ENCODE peak calls at places on chromosomes 16 and 17, in eight cellular contexts. X is NCI-H460, G is HAP-1, R is hepatic stellate cell, L is T-cell, Z is EH, P is PC-3, H is AG09309. M is an unnamed sample.

GRCh38 chr17:38881600-38882191 is 11.8 kb downstream of the LASP1 start:
- DNase-seq in X (no peak), G (peak), R (no peak), L (no peak), Z (peak), P (no peak), H (no peak), M (no peak)

GRCh38 chr17:78355045-78355641 is 4.7 kb downstream of the SOCS3 start:
- DNase-seq in X (no peak), G (no peak), R (no peak), L (peak), Z (no peak), P (no peak), H (no peak), M (no peak)

GRCh38 chr16:66511615-66512500 is 38.1 kb downstream of the TK2 start:
- DNase-seq in X (peak), G (no peak), R (peak), L (no peak), Z (peak), P (peak), H (no peak), M (peak)

GRCh38 chr17:49193513-49194296 is 16.7 kb downstream of the GNGT2 start:
- DNase-seq in X (no peak), G (peak), R (no peak), L (no peak), Z (peak), P (peak), H (no peak), M (peak)

GRCh38 chr17:17177186-17177585 is 28.9 kb downstream of the PLD6 start:
- DNase-seq in X (no peak), G (no peak), R (no peak), L (peak), Z (no peak), P (no peak), H (no peak), M (no peak)

GRCh38 chr17:75288784-75289121 is 480 bp downstream of the SLC25A19 start:
- DNase-seq in X (no peak), G (peak), R (peak), L (peak), Z (no peak), P (peak), H (no peak), M (no peak)

GRCh38 chr17:72404872-72405271 is 284.1 kb downstream of the SOX9 start:
- DNase-seq in X (no peak), G (no peak), R (peak), L (no peak), Z (peak), P (peak), H (no peak), M (no peak)

GRCh38 chr16:17328971-17329370 is 141.8 kb downstream of the XYLT1 start:
- DNase-seq in X (no peak), G (no peak), R (no peak), L (no peak), Z (peak), P (no peak), H (no peak), M (no peak)

GRCh38 chr17:5467416-5467815 is 1.4 kb downstream of the DHX33 start:
- DNase-seq in X (no peak), G (no peak), R (no peak), L (no peak), Z (peak), P (no peak), H (no peak), M (no peak)

GRCh38 chr16:75555213-75555706 is 792 bp downstream of the TMEM231 start:
- DNase-seq in X (peak), G (peak), R (peak), L (no peak), Z (peak), P (peak), H (peak), M (peak)

GRCh38 chr16:48892884-48893283 is 282.9 kb upstream of the N4BP1 start:
- DNase-seq in X (no peak), G (no peak), R (no peak), L (no peak), Z (no peak), P (no peak), H (no peak), M (no peak)

GRCh38 chr17:41959336-41960095 is 7.1 kb upstream of the CNP start:
- DNase-seq in X (peak), G (peak), R (peak), L (no peak), Z (peak), P (peak), H (no peak), M (no peak)

GRCh38 chr16:10256855-10257641 is 74.8 kb upstream of the GRIN2A start:
- DNase-seq in X (peak), G (peak), R (peak), L (peak), Z (peak), P (peak), H (no peak), M (peak)

GRCh38 chr17:4711671-4712111 is 1.3 kb downstream of the ARRB2 start:
- DNase-seq in X (no peak), G (no peak), R (no peak), L (no peak), Z (no peak), P (no peak), H (no peak), M (peak)

GRCh38 chr16:57098188-57098841 is 5.9 kb downstream of the CPNE2 start:
- DNase-seq in X (no peak), G (no peak), R (no peak), L (no peak), Z (no peak), P (no peak), H (no peak), M (no peak)

GRCh38 chr17:45334231-45334630 is 17.4 kb upstream of the MAP3K14 start:
- DNase-seq in X (no peak), G (no peak), R (no peak), L (no peak), Z (no peak), P (no peak), H (no peak), M (no peak)

GRCh38 chr16:20650400-20651159 is 46.9 kb downstream of the ACSM1 start:
- DNase-seq in X (no peak), G (no peak), R (no peak), L (no peak), Z (no peak), P (no peak), H (no peak), M (no peak)

GRCh38 chr16:720507-720989 is 398 bp upstream of the ANTKMT start:
- DNase-seq in X (peak), G (peak), R (peak), L (no peak), Z (peak), P (peak), H (no peak), M (peak)

GRCh38 chr17:14101976-14102375 is 32.7 kb downstream of the COX10 start:
- DNase-seq in X (no peak), G (no peak), R (no peak), L (no peak), Z (no peak), P (no peak), H (no peak), M (no peak)

GRCh38 chr17:49353607-49354006 is 8.4 kb downstream of the ZNF652 start:
- DNase-seq in X (no peak), G (no peak), R (no peak), L (no peak), Z (no peak), P (no peak), H (no peak), M (no peak)

GRCh38 chr16:3922241-3922640 is 41.7 kb upstream of the CREBBP start:
- DNase-seq in X (no peak), G (no peak), R (no peak), L (no peak), Z (no peak), P (no peak), H (no peak), M (no peak)

GRCh38 chr17:39152134-39152884 is 872 bp upstream of the PLXDC1 start:
- DNase-seq in X (no peak), G (peak), R (no peak), L (no peak), Z (no peak), P (no peak), H (no peak), M (peak)